ENCODE peak calls at places on chromosome 13, in six cellular contexts. One of them, this sample, is unnamed.
A peak's percentile ranks its signal among the peaks of the same experiment; 100 is the strongest.

GRCh38 chr13:22662771-22663170 is 518.0 kb upstream of the SGCG start:
- DNase-seq in gastrocnemius medialis: no peak
- DNase-seq in stomach: no peak
- DNase-seq in thyroid gland: no peak
- DNase-seq in substantia nigra: no peak
- DNase-seq in lung: no peak
- DNase-seq in this sample: no peak

GRCh38 chr13:66532146-66532545 is 698.0 kb downstream of the PCDH9 start:
- DNase-seq in gastrocnemius medialis: no peak
- DNase-seq in substantia nigra: no peak
- DNase-seq in lung: no peak
- DNase-seq in stomach: no peak
- DNase-seq in thyroid gland: no peak
- DNase-seq in this sample: no peak

GRCh38 chr13:31807090-31807541 is 67.8 kb downstream of the RXFP2 start:
- DNase-seq in lung: no peak
- DNase-seq in substantia nigra: no peak
- DNase-seq in gastrocnemius medialis: no peak
- DNase-seq in thyroid gland: no peak
- DNase-seq in stomach: no peak
- DNase-seq in this sample: no peak

GRCh38 chr13:48334534-48335127 is 31.1 kb downstream of the RB1 start:
- DNase-seq in thyroid gland: no peak
- DNase-seq in lung: no peak
- DNase-seq in stomach: no peak
- DNase-seq in gastrocnemius medialis: no peak
- DNase-seq in substantia nigra: no peak
- DNase-seq in this sample: peak; percentile 8

GRCh38 chr13:110869805-110870706 is 44.8 kb downstream of the ANKRD10 start:
- DNase-seq in substantia nigra: no peak
- DNase-seq in stomach: peak; percentile 79
- DNase-seq in thyroid gland: peak; percentile 83
- DNase-seq in lung: peak; percentile 88
- DNase-seq in gastrocnemius medialis: peak; percentile 98
- DNase-seq in this sample: peak; percentile 57

GRCh38 chr13:63005625-63006024 is 1590.0 kb upstream of the PCDH20 start:
- DNase-seq in gastrocnemius medialis: no peak
- DNase-seq in lung: no peak
- DNase-seq in stomach: no peak
- DNase-seq in substantia nigra: no peak
- DNase-seq in thyroid gland: no peak
- DNase-seq in this sample: no peak

GRCh38 chr13:88411696-88412095 is 740.5 kb downstream of the SLITRK5 start:
- DNase-seq in lung: no peak
- DNase-seq in stomach: no peak
- DNase-seq in thyroid gland: no peak
- DNase-seq in substantia nigra: no peak
- DNase-seq in gastrocnemius medialis: no peak
- DNase-seq in this sample: no peak

GRCh38 chr13:94033830-94034642 is 445.4 kb downstream of the DCT start:
- DNase-seq in stomach: no peak
- DNase-seq in gastrocnemius medialis: no peak
- DNase-seq in thyroid gland: no peak
- DNase-seq in substantia nigra: no peak
- DNase-seq in lung: no peak
- DNase-seq in this sample: no peak

GRCh38 chr13:49830721-49831120 is 38.2 kb upstream of the KPNA3 start:
- DNase-seq in lung: no peak
- DNase-seq in stomach: no peak
- DNase-seq in gastrocnemius medialis: no peak
- DNase-seq in thyroid gland: no peak
- DNase-seq in substantia nigra: no peak
- DNase-seq in this sample: no peak

GRCh38 chr13:26280295-26280694 is 26.4 kb downstream of the CDK8 start:
- DNase-seq in lung: no peak
- DNase-seq in stomach: no peak
- DNase-seq in gastrocnemius medialis: no peak
- DNase-seq in substantia nigra: no peak
- DNase-seq in thyroid gland: no peak
- DNase-seq in this sample: no peak

GRCh38 chr13:95288899-95289500 is 12.3 kb downstream of the ABCC4 start:
- DNase-seq in stomach: no peak
- DNase-seq in gastrocnemius medialis: no peak
- DNase-seq in thyroid gland: no peak
- DNase-seq in lung: no peak
- DNase-seq in substantia nigra: no peak
- DNase-seq in this sample: no peak

GRCh38 chr13:26971990-26972888 is 199.4 kb downstream of the USP12 start:
- DNase-seq in stomach: peak; percentile 69
- DNase-seq in substantia nigra: no peak
- DNase-seq in lung: no peak
- DNase-seq in thyroid gland: no peak
- DNase-seq in gastrocnemius medialis: no peak
- DNase-seq in this sample: no peak

GRCh38 chr13:27933580-27934328 is 14.0 kb downstream of the PDX1 start:
- DNase-seq in gastrocnemius medialis: no peak
- DNase-seq in lung: no peak
- DNase-seq in thyroid gland: no peak
- DNase-seq in stomach: no peak
- DNase-seq in substantia nigra: no peak
- DNase-seq in this sample: no peak

GRCh38 chr13:51539887-51540286 is 44.4 kb upstream of the WDFY2 start:
- DNase-seq in thyroid gland: no peak
- DNase-seq in gastrocnemius medialis: no peak
- DNase-seq in substantia nigra: no peak
- DNase-seq in stomach: no peak
- DNase-seq in lung: no peak
- DNase-seq in this sample: no peak

GRCh38 chr13:19864018-19864338 is 529 bp upstream of the ZMYM5 start:
- DNase-seq in substantia nigra: peak; percentile 85
- DNase-seq in thyroid gland: peak; percentile 65
- DNase-seq in lung: peak; percentile 80
- DNase-seq in gastrocnemius medialis: peak; percentile 52
- DNase-seq in stomach: peak; percentile 63
- DNase-seq in this sample: peak; percentile 36

GRCh38 chr13:63605403-63605802 is 2189.8 kb upstream of the PCDH20 start:
- DNase-seq in stomach: no peak
- DNase-seq in gastrocnemius medialis: no peak
- DNase-seq in substantia nigra: no peak
- DNase-seq in lung: no peak
- DNase-seq in thyroid gland: no peak
- DNase-seq in this sample: no peak

GRCh38 chr13:43977911-43978310 is 98.2 kb downstream of the LACC1 start:
- DNase-seq in lung: no peak
- DNase-seq in gastrocnemius medialis: no peak
- DNase-seq in substantia nigra: no peak
- DNase-seq in stomach: no peak
- DNase-seq in thyroid gland: no peak
- DNase-seq in this sample: no peak

GRCh38 chr13:40094056-40094455 is 438.6 kb downstream of the COG6 start:
- DNase-seq in gastrocnemius medialis: no peak
- DNase-seq in thyroid gland: no peak
- DNase-seq in stomach: no peak
- DNase-seq in substantia nigra: no peak
- DNase-seq in lung: no peak
- DNase-seq in this sample: no peak

GRCh38 chr13:39512687-39513086 is 90.3 kb downstream of the LHFPL6 start:
- DNase-seq in gastrocnemius medialis: no peak
- DNase-seq in substantia nigra: no peak
- DNase-seq in thyroid gland: no peak
- DNase-seq in lung: no peak
- DNase-seq in stomach: no peak
- DNase-seq in this sample: no peak

GRCh38 chr13:110820311-110820710 is 94.6 kb downstream of the ANKRD10 start:
- DNase-seq in thyroid gland: no peak
- DNase-seq in lung: no peak
- DNase-seq in gastrocnemius medialis: no peak
- DNase-seq in stomach: no peak
- DNase-seq in substantia nigra: no peak
- DNase-seq in this sample: no peak

GRCh38 chr13:61029064-61029463 is 386.6 kb downstream of the PCDH20 start:
- DNase-seq in thyroid gland: no peak
- DNase-seq in lung: no peak
- DNase-seq in substantia nigra: no peak
- DNase-seq in stomach: no peak
- DNase-seq in gastrocnemius medialis: no peak
- DNase-seq in this sample: no peak

GRCh38 chr13:23610187-23610576 is 40.0 kb downstream of the TNFRSF19 start:
- DNase-seq in lung: no peak
- DNase-seq in thyroid gland: no peak
- DNase-seq in substantia nigra: no peak
- DNase-seq in stomach: no peak
- DNase-seq in gastrocnemius medialis: no peak
- DNase-seq in this sample: no peak

GRCh38 chr13:98738213-98738612 is 14.3 kb downstream of the SLC15A1 start:
- DNase-seq in gastrocnemius medialis: no peak
- DNase-seq in stomach: no peak
- DNase-seq in substantia nigra: no peak
- DNase-seq in thyroid gland: no peak
- DNase-seq in lung: no peak
- DNase-seq in this sample: no peak

GRCh38 chr13:78160793-78161192 is 242.2 kb upstream of the EDNRB start:
- DNase-seq in lung: no peak
- DNase-seq in stomach: no peak
- DNase-seq in thyroid gland: no peak
- DNase-seq in substantia nigra: no peak
- DNase-seq in gastrocnemius medialis: no peak
- DNase-seq in this sample: no peak

GRCh38 chr13:106178816-106179215 is 356.6 kb downstream of the EFNB2 start:
- DNase-seq in lung: no peak
- DNase-seq in substantia nigra: no peak
- DNase-seq in thyroid gland: no peak
- DNase-seq in gastrocnemius medialis: no peak
- DNase-seq in stomach: no peak
- DNase-seq in this sample: no peak

GRCh38 chr13:97109256-97109655 is 112.9 kb upstream of the MBNL2 start:
- DNase-seq in substantia nigra: no peak
- DNase-seq in gastrocnemius medialis: no peak
- DNase-seq in lung: no peak
- DNase-seq in thyroid gland: no peak
- DNase-seq in stomach: no peak
- DNase-seq in this sample: no peak

GRCh38 chr13:35884211-35884610 is 247.0 kb downstream of the DCLK1 start:
- DNase-seq in lung: no peak
- DNase-seq in gastrocnemius medialis: no peak
- DNase-seq in stomach: no peak
- DNase-seq in thyroid gland: no peak
- DNase-seq in substantia nigra: no peak
- DNase-seq in this sample: no peak
- H3K27ac ChIP-seq in lung: no peak overlapping the region
- H3K27ac ChIP-seq in gastrocnemius medialis: no peak overlapping the region
- H3K27ac ChIP-seq in stomach: no peak overlapping the region
- H3K27ac ChIP-seq in thyroid gland: no peak overlapping the region
- H3K27ac ChIP-seq in substantia nigra: no peak overlapping the region
- H3K27ac ChIP-seq in this sample: no peak overlapping the region

GRCh38 chr13:92621985-92622384 is 604.6 kb upstream of the GPC6 start:
- DNase-seq in substantia nigra: no peak
- DNase-seq in lung: no peak
- DNase-seq in gastrocnemius medialis: no peak
- DNase-seq in stomach: no peak
- DNase-seq in thyroid gland: no peak
- DNase-seq in this sample: no peak
- H3K27ac ChIP-seq in substantia nigra: no peak overlapping the region
- H3K27ac ChIP-seq in lung: no peak overlapping the region
- H3K27ac ChIP-seq in gastrocnemius medialis: no peak overlapping the region
- H3K27ac ChIP-seq in stomach: no peak overlapping the region
- H3K27ac ChIP-seq in thyroid gland: no peak overlapping the region
- H3K27ac ChIP-seq in this sample: no peak overlapping the region

GRCh38 chr13:24624801-24625231 is 55.4 kb upstream of the ATP12A start:
- DNase-seq in substantia nigra: no peak
- DNase-seq in thyroid gland: no peak
- DNase-seq in stomach: peak; percentile 17
- DNase-seq in lung: no peak
- DNase-seq in gastrocnemius medialis: no peak
- DNase-seq in this sample: no peak

GRCh38 chr13:24626449-24626848 is 53.8 kb upstream of the ATP12A start:
- DNase-seq in lung: no peak
- DNase-seq in thyroid gland: no peak
- DNase-seq in gastrocnemius medialis: no peak
- DNase-seq in substantia nigra: no peak
- DNase-seq in stomach: peak; percentile 17
- DNase-seq in this sample: no peak

GRCh38 chr13:24625870-24626419 is 54.3 kb upstream of the ATP12A start:
- DNase-seq in stomach: peak; percentile 25
- DNase-seq in substantia nigra: no peak
- DNase-seq in thyroid gland: no peak
- DNase-seq in lung: no peak
- DNase-seq in gastrocnemius medialis: no peak
- DNase-seq in this sample: no peak

GRCh38 chr13:24624363-24624762 is 55.8 kb upstream of the ATP12A start:
- DNase-seq in gastrocnemius medialis: no peak
- DNase-seq in lung: no peak
- DNase-seq in thyroid gland: no peak
- DNase-seq in stomach: no peak
- DNase-seq in substantia nigra: no peak
- DNase-seq in this sample: no peak

DNA sequence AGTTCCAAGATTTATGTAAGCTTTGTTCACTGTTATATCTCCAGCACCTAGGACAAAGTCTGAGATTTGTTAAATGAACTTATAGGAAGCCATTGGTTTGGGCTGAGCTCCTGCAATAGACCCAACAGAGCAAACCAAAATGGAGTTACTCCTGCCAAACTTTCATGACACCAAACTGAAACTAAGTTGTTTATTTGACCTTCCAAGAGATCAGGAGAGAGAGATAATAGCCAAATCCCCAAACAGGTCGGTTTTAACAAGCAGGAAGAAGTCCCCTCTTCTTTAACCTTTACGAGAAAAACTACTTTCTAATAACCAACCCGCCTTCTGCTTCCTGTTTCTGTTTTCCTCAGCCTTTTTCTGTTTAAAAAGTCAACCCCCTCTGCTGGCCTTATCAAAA is 54.9 kb upstream of the ATP12A start:
- DNase-seq in thyroid gland: no peak
- DNase-seq in substantia nigra: no peak
- DNase-seq in lung: no peak
- DNase-seq in gastrocnemius medialis: no peak
- DNase-seq in stomach: no peak
- DNase-seq in this sample: no peak
- H3K27ac ChIP-seq in thyroid gland: no peak overlapping the region
- H3K27ac ChIP-seq in substantia nigra: no peak overlapping the region
- H3K27ac ChIP-seq in lung: no peak overlapping the region
- H3K27ac ChIP-seq in gastrocnemius medialis: no peak overlapping the region
- H3K27ac ChIP-seq in stomach: peak overlapping the region; percentile 64
- H3K27ac ChIP-seq in this sample: no peak overlapping the region

GRCh38 chr13:29471551-29471950 is 123.9 kb downstream of the SLC7A1 start:
- DNase-seq in gastrocnemius medialis: no peak
- DNase-seq in stomach: no peak
- DNase-seq in substantia nigra: no peak
- DNase-seq in lung: no peak
- DNase-seq in thyroid gland: no peak
- DNase-seq in this sample: no peak

GRCh38 chr13:29459818-29460335 is 135.6 kb downstream of the SLC7A1 start:
- DNase-seq in substantia nigra: no peak
- DNase-seq in thyroid gland: no peak
- DNase-seq in lung: no peak
- DNase-seq in stomach: no peak
- DNase-seq in gastrocnemius medialis: no peak
- DNase-seq in this sample: no peak

GRCh38 chr13:29464105-29464679 is 131.3 kb downstream of the SLC7A1 start:
- DNase-seq in lung: no peak
- DNase-seq in gastrocnemius medialis: no peak
- DNase-seq in thyroid gland: no peak
- DNase-seq in substantia nigra: no peak
- DNase-seq in stomach: no peak
- DNase-seq in this sample: no peak

GRCh38 chr13:29465741-29466293 is 129.7 kb downstream of the SLC7A1 start:
- DNase-seq in stomach: peak; percentile 31
- DNase-seq in lung: no peak
- DNase-seq in gastrocnemius medialis: peak; percentile 14
- DNase-seq in thyroid gland: peak; percentile 53
- DNase-seq in substantia nigra: no peak
- DNase-seq in this sample: peak; percentile 37
- H3K27ac ChIP-seq in stomach: no peak overlapping the region
- H3K27ac ChIP-seq in lung: peak overlapping the region; percentile 54
- H3K27ac ChIP-seq in gastrocnemius medialis: no peak overlapping the region
- H3K27ac ChIP-seq in thyroid gland: no peak overlapping the region
- H3K27ac ChIP-seq in substantia nigra: no peak overlapping the region
- H3K27ac ChIP-seq in this sample: no peak overlapping the region

This sample was measured in prostate gland.